ENCODE peak calls at places on chromosomes 5 and 9, in nine cellular contexts. K, U, R, F, D, V, O, Z and B are unnamed samples.
A peak's percentile ranks its signal among the peaks of the same experiment; 100 is the strongest.

GRCh38 chr9:115416299-115416698 is 298.3 kb upstream of the TNC start:
- DNase-seq in Z (no peak), R (no peak), D (no peak), F (no peak), O (no peak), U (no peak), K (no peak), V (no peak), B (no peak)

GRCh38 chr5:96876292-96876850 is at the start of gene ERAP2:
- DNase-seq in D (no peak), V (no peak), R (peak; percentile 39), K (peak; percentile 76), U (no peak), Z (no peak), F (no peak), O (no peak), B (no peak)

GRCh38 chr9:107340920-107341632 is 58.0 kb downstream of the RAD23B start:
- DNase-seq in R (peak; percentile 72), O (peak; percentile 89), K (peak; percentile 66), Z (peak; percentile 78), F (no peak), D (peak; percentile 27), U (peak; percentile 82), V (peak; percentile 88), B (no peak)

GRCh38 chr9:99826579-99826978 is 4.9 kb downstream of the NR4A3 start:
- DNase-seq in D (no peak), F (no peak), O (no peak), U (no peak), V (no peak), K (no peak), Z (no peak), R (no peak), B (no peak)

GRCh38 chr5:151556808-151557207 is 34.3 kb downstream of the FAT2 start:
- DNase-seq in Z (no peak), D (no peak), K (no peak), F (no peak), U (no peak), O (no peak), R (no peak), V (no peak), B (no peak)

GRCh38 chr9:124348831-124349230 is 66.4 kb downstream of the PSMB7 start:
- DNase-seq in O (no peak), Z (peak; percentile 46), F (no peak), D (no peak), V (no peak), U (no peak), R (no peak), K (no peak), B (no peak)

GRCh38 chr5:157608972-157609565 is 33.5 kb upstream of the ADAM19 start:
- DNase-seq in F (no peak), Z (no peak), U (no peak), K (no peak), R (no peak), O (no peak), D (no peak), V (no peak), B (no peak)

GRCh38 chr9:84154320-84154719 is 173.7 kb downstream of the RMI1 start:
- DNase-seq in U (no peak), R (no peak), F (no peak), D (no peak), K (no peak), V (no peak), Z (no peak), O (no peak), B (no peak)

GRCh38 chr5:82386576-82386975 is 108.4 kb upstream of the RPS23 start:
- DNase-seq in V (no peak), O (no peak), K (no peak), D (no peak), Z (no peak), U (no peak), F (no peak), R (peak; percentile 66), B (no peak)

GRCh38 chr5:133222979-133223378 is 171.2 kb downstream of the HSPA4 start:
- DNase-seq in U (no peak), F (no peak), V (no peak), K (no peak), D (no peak), Z (no peak), R (no peak), O (no peak), B (no peak)

GRCh38 chr5:166699616-166700015 is 1591.8 kb upstream of the WWC1 start:
- DNase-seq in Z (no peak), U (no peak), R (no peak), D (no peak), K (no peak), O (no peak), V (no peak), F (no peak), B (no peak)

GRCh38 chr9:16869140-16869903 is 1.1 kb downstream of the BNC2 start:
- DNase-seq in K (no peak), R (no peak), F (no peak), O (no peak), Z (no peak), U (no peak), D (no peak), V (no peak), B (no peak)

GRCh38 chr5:139669681-139670368 is 21.7 kb downstream of the CXXC5 start:
- DNase-seq in K (no peak), F (no peak), R (no peak), Z (no peak), O (no peak), U (no peak), D (no peak), V (peak; percentile 18), B (no peak)

GRCh38 chr9:135078361-135078821 is 9.1 kb upstream of the OLFM1 start:
- DNase-seq in V (no peak), K (no peak), O (peak; percentile 27), Z (peak; percentile 59), R (no peak), U (peak; percentile 10), F (peak; percentile 79), D (peak; percentile 81), B (peak; percentile 49)

GRCh38 chr9:113559834-113560620 is 96.5 kb downstream of the RGS3 start:
- DNase-seq in K (no peak), V (no peak), Z (peak; percentile 62), F (no peak), U (no peak), D (no peak), R (no peak), O (peak; percentile 49), B (peak; percentile 11)

GRCh38 chr5:130279386-130279785 is 375.1 kb downstream of the CHSY3 start:
- DNase-seq in D (no peak), F (no peak), V (no peak), R (no peak), U (no peak), Z (no peak), K (no peak), O (no peak), B (no peak)

GRCh38 chr5:89353837-89354551 is 471.0 kb upstream of the MEF2C start:
- DNase-seq in K (no peak), U (no peak), Z (no peak), O (no peak), V (no peak), F (no peak), D (no peak), R (no peak), B (no peak)

GRCh38 chr5:149238540-149238939 is 33.1 kb upstream of the AFAP1L1 start:
- DNase-seq in K (no peak), R (no peak), U (no peak), V (no peak), D (no peak), Z (no peak), O (no peak), F (no peak), B (no peak)

GRCh38 chr5:136646915-136647314 is 281.6 kb upstream of the TRPC7 start:
- DNase-seq in V (no peak), O (no peak), U (no peak), K (no peak), Z (no peak), D (no peak), R (no peak), F (no peak), B (no peak)

GRCh38 chr5:141857226-141857625 is 21.0 kb downstream of the PCDH1 start:
- DNase-seq in D (no peak), R (no peak), V (no peak), K (no peak), F (no peak), Z (no peak), O (no peak), U (no peak), B (no peak)